ENCODE peak calls at places on chromosome 11, in nine cellular contexts. Z is BJ; H is chondrocyte; J is dorsolateral prefrontal cortex; F is CD8-positive, alpha-beta T cell; A is cardiac muscle cell; V is heart left ventricle; U is GM06990; P is omental fat pad. L is an unnamed sample.

GRCh38 chr11:46894961-46895360 is 23.4 kb downstream of the LRP4 start:
- DNase-seq in H (no peak), Z (no peak), P (no peak), F (no peak), V (no peak), A (no peak), U (no peak), J (no peak), L (no peak)

GRCh38 chr11:34624069-34624468 is 3.2 kb downstream of the EHF start:
- DNase-seq in Z (no peak), P (no peak), V (no peak), A (no peak), H (no peak), J (no peak), U (peak), F (no peak), L (peak)

GRCh38 chr11:116563028-116563712 is 209.6 kb downstream of the BUD13 start:
- DNase-seq in A (peak), P (no peak), V (no peak), H (no peak), F (no peak), J (peak), Z (no peak), U (no peak), L (no peak)

GRCh38 chr11:7523416-7524210 is 9.8 kb downstream of the PPFIBP2 start:
- DNase-seq in A (no peak), F (no peak), J (no peak), U (no peak), P (no peak), Z (no peak), V (no peak), H (no peak), L (no peak)

GRCh38 chr11:13308704-13309103 is 31.1 kb downstream of the BMAL1 start:
- DNase-seq in V (no peak), P (no peak), Z (no peak), A (no peak), J (no peak), U (no peak), H (no peak), F (no peak), L (no peak)

GRCh38 chr11:131248588-131248987 is 121.8 kb upstream of the NTM start:
- DNase-seq in V (no peak), F (no peak), H (no peak), Z (no peak), P (peak), J (no peak), A (no peak), U (no peak), L (no peak)

GRCh38 chr11:21769188-21769587 is 423.7 kb upstream of the ANO5 start:
- DNase-seq in H (no peak), J (no peak), U (no peak), A (no peak), P (no peak), V (no peak), Z (no peak), F (no peak), L (no peak)

GRCh38 chr11:63985812-63986155 is 454 bp upstream of the OTUB1 start:
- DNase-seq in Z (no peak), H (no peak), V (no peak), A (no peak), U (peak), F (peak), P (no peak), J (no peak), L (peak)

GRCh38 chr11:12914401-12914912 is 94.7 kb upstream of the RASSF10 start:
- DNase-seq in H (no peak), V (peak), Z (no peak), F (no peak), U (no peak), J (peak), P (no peak), A (peak), L (peak)

GRCh38 chr11:102194257-102194656 is 84.0 kb downstream of the YAP1 start:
- DNase-seq in U (no peak), F (no peak), J (no peak), V (no peak), P (no peak), Z (no peak), A (no peak), H (no peak), L (no peak)

GRCh38 chr11:93704237-93704636 is 37.1 kb downstream of the TAF1D start:
- DNase-seq in P (no peak), F (no peak), V (no peak), A (no peak), U (no peak), J (no peak), Z (no peak), H (no peak), L (no peak)

GRCh38 chr11:4040461-4040860 is 54.1 kb upstream of the RRM1 start:
- DNase-seq in F (no peak), V (no peak), J (no peak), A (no peak), Z (no peak), P (no peak), U (no peak), H (no peak), L (no peak)

GRCh38 chr11:7204778-7205177 is 46.9 kb upstream of the SYT9 start:
- DNase-seq in J (no peak), F (no peak), Z (no peak), V (no peak), A (peak), P (no peak), H (no peak), U (no peak), L (no peak)

GRCh38 chr11:117584056-117584830 is 212.8 kb downstream of the DSCAML1 start:
- DNase-seq in F (no peak), V (no peak), A (no peak), P (no peak), J (no peak), U (no peak), Z (no peak), H (peak), L (no peak)

GRCh38 chr11:123601737-123602136 is 52.7 kb downstream of the SCN3B start:
- DNase-seq in P (no peak), U (no peak), A (no peak), J (no peak), H (no peak), F (no peak), Z (no peak), V (no peak), L (no peak)
- TF ChIP-seq CTCF in P (no peak), U (no peak), A (no peak), J (no peak), H (no peak), F (no peak), Z (no peak), V (no peak), L (no peak)

GRCh38 chr11:76621466-76621865 is 49.1 kb downstream of the LRRC32 start:
- DNase-seq in F (no peak), P (no peak), Z (no peak), J (no peak), A (no peak), U (no peak), H (no peak), V (no peak), L (no peak)

GRCh38 chr11:76621866-76622265 is 48.7 kb downstream of the LRRC32 start:
- DNase-seq in F (no peak), Z (no peak), U (no peak), P (no peak), V (no peak), H (no peak), A (no peak), J (no peak), L (no peak)

GRCh38 chr11:76623884-76624419 is 46.6 kb downstream of the LRRC32 start:
- DNase-seq in H (no peak), V (no peak), J (no peak), P (no peak), Z (no peak), U (no peak), F (no peak), A (peak), L (no peak)

GRCh38 chr11:76623171-76623883 is 47.2 kb downstream of the LRRC32 start:
- DNase-seq in U (no peak), A (no peak), P (no peak), V (no peak), Z (no peak), F (no peak), H (no peak), J (no peak), L (no peak)

DNA sequence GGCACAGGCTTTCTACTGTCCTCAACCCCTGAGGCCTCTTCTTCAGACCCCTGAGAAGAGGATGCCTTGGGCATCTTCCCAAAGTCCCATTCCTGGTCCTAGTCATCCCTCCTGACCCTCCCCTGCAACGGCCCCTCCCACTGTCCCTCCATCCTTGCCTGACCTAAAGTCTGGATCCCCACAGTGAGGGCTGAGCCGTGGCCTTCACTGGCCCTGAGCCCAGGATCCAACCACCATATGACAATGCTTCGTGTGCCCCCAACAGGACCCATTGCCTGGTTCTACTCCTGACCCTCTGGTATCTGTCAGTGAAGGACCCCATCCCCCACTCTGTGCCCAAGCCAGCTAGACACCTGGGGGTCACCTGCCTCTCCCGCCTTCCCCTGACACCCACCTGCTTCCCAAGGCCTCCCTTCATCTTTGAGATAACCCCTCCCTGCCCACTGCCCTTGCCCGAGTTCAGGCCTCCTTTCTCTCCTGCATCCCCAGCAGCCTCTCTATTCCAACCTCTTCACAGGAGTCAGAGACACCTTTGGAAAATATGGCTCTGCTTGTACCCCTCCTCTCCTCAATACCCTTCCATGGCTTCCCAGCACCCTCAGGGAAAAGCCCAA is 48.0 kb downstream of the LRRC32 start:
- DNase-seq in F (no peak), U (no peak), A (no peak), V (no peak), J (no peak), Z (no peak), H (peak), P (no peak), L (no peak)
- TF ChIP-seq CTCF in F (no peak), U (no peak), A (no peak), V (no peak), J (no peak), Z (no peak), H (no peak), P (no peak), L (no peak)

DNA sequence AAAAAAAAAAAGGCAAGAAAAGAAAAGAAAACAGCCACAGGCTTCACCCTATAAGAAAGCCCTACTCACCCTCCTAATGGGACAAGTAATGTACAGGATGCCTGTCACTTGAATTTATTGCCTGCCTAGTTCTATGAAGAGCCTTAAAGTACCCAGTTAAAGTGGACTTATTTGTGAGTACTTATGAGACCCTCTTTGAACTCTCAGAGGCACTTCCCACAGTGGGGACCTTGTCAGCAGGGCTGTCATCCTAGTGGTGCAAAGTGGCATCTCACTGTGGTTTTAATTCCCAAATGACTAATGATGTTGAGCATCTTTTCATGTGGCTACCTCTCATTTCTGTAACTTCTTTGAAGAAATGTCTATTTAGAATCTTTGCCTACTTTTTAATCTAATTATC is 41.8 kb upstream of the BARX2 start:
- DNase-seq in J (no peak), U (no peak), Z (no peak), A (peak), F (no peak), H (no peak), P (no peak), V (no peak), L (no peak)
- TF ChIP-seq CTCF in J (no peak), U (no peak), Z (peak), A (no peak), F (no peak), H (peak), P (no peak), V (no peak), L (no peak)

GRCh38 chr11:77471520-77472234 is 2.2 kb downstream of the PAK1 start:
- DNase-seq in V (no peak), Z (no peak), H (no peak), J (peak), U (no peak), F (no peak), P (no peak), A (peak), L (no peak)
- TF ChIP-seq CTCF in V (no peak), Z (no peak), H (peak), J (peak), U (peak), F (peak), P (no peak), A (peak), L (peak)

GRCh38 chr11:86952933-86953637 is 2.1 kb downstream of the FZD4 start:
- DNase-seq in P (no peak), V (no peak), H (no peak), J (no peak), A (no peak), Z (no peak), F (no peak), U (no peak), L (no peak)
- TF ChIP-seq CTCF in P (no peak), V (no peak), H (no peak), J (no peak), A (no peak), Z (no peak), F (no peak), U (no peak), L (no peak)

DNA sequence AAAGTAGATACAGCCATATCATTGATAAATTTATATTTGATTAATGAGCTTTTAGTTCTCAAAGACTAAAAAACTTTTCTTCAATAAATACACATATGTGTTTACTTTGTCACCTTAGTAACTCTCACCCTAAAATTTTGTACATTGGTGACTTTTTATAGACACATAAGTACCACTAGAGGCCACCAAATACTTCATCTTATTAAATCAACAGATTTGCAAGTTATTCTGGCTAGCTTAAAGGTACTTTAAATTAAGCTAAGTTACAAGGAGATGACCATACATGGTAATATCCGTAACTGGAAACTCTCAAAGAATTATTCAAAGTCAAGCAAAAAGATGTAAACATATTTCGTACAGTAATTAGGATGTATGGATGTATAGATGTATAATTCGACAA is 112.2 kb downstream of the SBF2 start:
- DNase-seq in U (no peak), V (no peak), F (no peak), A (no peak), Z (peak), H (no peak), P (no peak), J (no peak), L (peak)
- TF ChIP-seq CTCF in U (no peak), V (no peak), F (no peak), A (peak), Z (peak), H (peak), P (no peak), J (peak), L (no peak)